ENCODE peak calls at places on chromosomes 6 and 20, in four cellular contexts. One of them, this sample, is unnamed.

GRCh38 chr6:44650495-44650894 is 263.0 kb downstream of the CDC5L start:
- DNase-seq in NCI-H774: no peak
- DNase-seq in posterior vena cava: no peak
- DNase-seq in iPS-NIHi11: no peak
- DNase-seq in this sample: no peak

GRCh38 chr6:13446371-13446770 is 41.0 kb downstream of the GFOD1 start:
- DNase-seq in iPS-NIHi11: no peak
- DNase-seq in NCI-H774: no peak
- DNase-seq in posterior vena cava: no peak
- DNase-seq in this sample: no peak

GRCh38 chr20:56722042-56722441 is 92.9 kb downstream of the TFAP2C start:
- DNase-seq in posterior vena cava: no peak
- DNase-seq in NCI-H774: no peak
- DNase-seq in iPS-NIHi11: no peak
- DNase-seq in this sample: no peak

GRCh38 chr6:20707870-20708269 is 173.6 kb downstream of the CDKAL1 start:
- DNase-seq in iPS-NIHi11: no peak
- DNase-seq in NCI-H774: no peak
- DNase-seq in posterior vena cava: no peak
- DNase-seq in this sample: no peak

GRCh38 chr6:104959453-104959858 is 2.5 kb downstream of the LIN28B start:
- DNase-seq in iPS-NIHi11: no peak
- DNase-seq in NCI-H774: no peak
- DNase-seq in posterior vena cava: no peak
- DNase-seq in this sample: no peak

GRCh38 chr20:38985060-38985459 is 22.9 kb downstream of the DHX35 start:
- DNase-seq in NCI-H774: no peak
- DNase-seq in posterior vena cava: no peak
- DNase-seq in iPS-NIHi11: no peak
- DNase-seq in this sample: no peak

GRCh38 chr6:16729183-16729696 is 32.0 kb downstream of the ATXN1 start:
- DNase-seq in posterior vena cava: no peak
- DNase-seq in NCI-H774: no peak
- DNase-seq in iPS-NIHi11: no peak
- DNase-seq in this sample: no peak

GRCh38 chr20:35145141-35145564 is 2.0 kb downstream of the EDEM2 start:
- DNase-seq in posterior vena cava: no peak
- DNase-seq in iPS-NIHi11: peak
- DNase-seq in NCI-H774: peak
- DNase-seq in this sample: peak

GRCh38 chr20:21702553-21703467 is 2.7 kb upstream of the PAX1 start:
- DNase-seq in posterior vena cava: peak
- DNase-seq in NCI-H774: peak
- DNase-seq in iPS-NIHi11: peak
- DNase-seq in this sample: no peak

GRCh38 chr6:109496036-109496761 is 13.2 kb upstream of the ZBTB24 start:
- DNase-seq in posterior vena cava: no peak
- DNase-seq in iPS-NIHi11: no peak
- DNase-seq in NCI-H774: no peak
- DNase-seq in this sample: no peak

GRCh38 chr6:85669735-85670194 is 27.1 kb upstream of the SYNCRIP start:
- DNase-seq in posterior vena cava: no peak
- DNase-seq in iPS-NIHi11: peak
- DNase-seq in NCI-H774: no peak
- DNase-seq in this sample: no peak

GRCh38 chr6:116945809-116946208 is 68.8 kb downstream of the RFX6 start:
- DNase-seq in posterior vena cava: no peak
- DNase-seq in iPS-NIHi11: no peak
- DNase-seq in NCI-H774: no peak
- DNase-seq in this sample: no peak

GRCh38 chr6:120202878-120203277 is 853.3 kb upstream of the MAN1A1 start:
- DNase-seq in NCI-H774: no peak
- DNase-seq in iPS-NIHi11: no peak
- DNase-seq in posterior vena cava: no peak
- DNase-seq in this sample: no peak

GRCh38 chr20:54556406-54556805 is 81.0 kb downstream of the DOK5 start:
- DNase-seq in iPS-NIHi11: no peak
- DNase-seq in posterior vena cava: no peak
- DNase-seq in NCI-H774: no peak
- DNase-seq in this sample: no peak

GRCh38 chr6:161370882-161371281 is 97.0 kb upstream of the AGPAT4 start:
- DNase-seq in NCI-H774: peak
- DNase-seq in posterior vena cava: no peak
- DNase-seq in iPS-NIHi11: peak
- DNase-seq in this sample: peak

GRCh38 chr6:12335131-12335527 is 45.0 kb downstream of the EDN1 start:
- DNase-seq in NCI-H774: no peak
- DNase-seq in posterior vena cava: no peak
- DNase-seq in iPS-NIHi11: no peak
- DNase-seq in this sample: no peak

GRCh38 chr20:49790077-49790798 is 22.4 kb upstream of the SLC9A8 start:
- DNase-seq in NCI-H774: no peak
- DNase-seq in posterior vena cava: no peak
- DNase-seq in iPS-NIHi11: no peak
- DNase-seq in this sample: no peak

GRCh38 chr6:4487538-4487937 is 288.7 kb upstream of the CDYL start:
- DNase-seq in posterior vena cava: no peak
- DNase-seq in iPS-NIHi11: no peak
- DNase-seq in NCI-H774: no peak
- DNase-seq in this sample: no peak

GRCh38 chr20:44615169-44615791 is 32.9 kb downstream of the PKIG start:
- DNase-seq in iPS-NIHi11: peak
- DNase-seq in posterior vena cava: peak
- DNase-seq in NCI-H774: no peak
- DNase-seq in this sample: no peak

GRCh38 chr6:157106487-157106886 is 216.8 kb downstream of the TMEM242 start:
- DNase-seq in NCI-H774: no peak
- DNase-seq in posterior vena cava: no peak
- DNase-seq in iPS-NIHi11: peak
- DNase-seq in this sample: no peak

GRCh38 chr6:24455061-24455460 is 34.3 kb downstream of the GPLD1 start:
- DNase-seq in NCI-H774: no peak
- DNase-seq in posterior vena cava: no peak
- DNase-seq in iPS-NIHi11: peak
- DNase-seq in this sample: no peak

GRCh38 chr6:167528239-167528638 is 203.4 kb downstream of the TTLL2 start:
- DNase-seq in iPS-NIHi11: no peak
- DNase-seq in NCI-H774: no peak
- DNase-seq in posterior vena cava: no peak
- DNase-seq in this sample: no peak

GRCh38 chr6:28226460-28226859 is 1.4 kb downstream of the ZSCAN9 start:
- DNase-seq in NCI-H774: no peak
- DNase-seq in iPS-NIHi11: no peak
- DNase-seq in posterior vena cava: no peak
- DNase-seq in this sample: no peak

GRCh38 chr6:156398371-156398770 is 378.8 kb upstream of the ARID1B start:
- DNase-seq in NCI-H774: no peak
- DNase-seq in iPS-NIHi11: no peak
- DNase-seq in posterior vena cava: no peak
- DNase-seq in this sample: no peak

GRCh38 chr6:118618676-118619377 is 32.6 kb downstream of the CEP85L start:
- DNase-seq in posterior vena cava: no peak
- DNase-seq in iPS-NIHi11: peak
- DNase-seq in NCI-H774: peak
- DNase-seq in this sample: peak

GRCh38 chr6:38207371-38207770 is 387.8 kb downstream of the ZFAND3 start:
- DNase-seq in iPS-NIHi11: no peak
- DNase-seq in NCI-H774: no peak
- DNase-seq in posterior vena cava: no peak
- DNase-seq in this sample: no peak

GRCh38 chr6:36098920-36099647 is 31.2 kb upstream of the MAPK13 start:
- DNase-seq in iPS-NIHi11: peak
- DNase-seq in NCI-H774: no peak
- DNase-seq in posterior vena cava: no peak
- DNase-seq in this sample: no peak